ENCODE peak calls at places on chromosomes 7 and 10, in five cellular contexts. R is stimulated activated CD8-positive, alpha-beta memory T cell treated with anti-CD3 and anti-CD28 coated beads, Interleukin-4, amount 100 ng/mL, for 4 hours; P is activated naive CD4-positive, alpha-beta T cell treated with Interleukin-2 at 50 U/mL for 16 hours; Y is activated CD8-positive, alpha-beta memory T cell treated with anti-CD3 and anti-CD28 coated beads for 4 hours; M is H54. T is an unnamed sample.

GRCh38 chr10:97179731-97180366 is 5.9 kb downstream of the SLIT1 start:
- DNase-seq in R (no peak), P (no peak), Y (no peak), M (no peak), T (no peak)

GRCh38 chr7:45328397-45329080 is 170.9 kb downstream of the RAMP3 start:
- DNase-seq in R (no peak), M (no peak), P (no peak), Y (no peak), T (no peak)

GRCh38 chr7:20241491-20242261 is 24.5 kb upstream of the MACC1 start:
- DNase-seq in M (no peak), Y (no peak), P (no peak), R (no peak), T (no peak)

GRCh38 chr10:74929197-74929596 is 102.8 kb downstream of the KAT6B start:
- DNase-seq in R (no peak), Y (no peak), M (no peak), P (no peak), T (no peak)

GRCh38 chr7:29871787-29872398 is 65.6 kb downstream of the WIPF3 start:
- DNase-seq in M (no peak), P (no peak), R (no peak), Y (no peak), T (no peak)

GRCh38 chr10:6269953-6270867 is 67.5 kb downstream of the PFKFB3 start:
- DNase-seq in P (peak), M (no peak), R (peak), Y (peak), T (no peak)

GRCh38 chr10:3484306-3485187 is 300.5 kb downstream of the KLF6 start:
- DNase-seq in R (no peak), Y (no peak), P (no peak), M (no peak), T (no peak)

GRCh38 chr10:30587522-30588031 is 42.0 kb downstream of the LYZL2 start:
- DNase-seq in Y (no peak), R (no peak), P (no peak), M (no peak), T (peak)

GRCh38 chr10:51462076-51462779 is 237.2 kb downstream of the CSTF2T start:
- DNase-seq in P (no peak), M (no peak), Y (no peak), R (no peak), T (no peak)

GRCh38 chr10:35329520-35329919 is 6.8 kb upstream of the CCNY start:
- DNase-seq in P (no peak), R (no peak), M (no peak), Y (no peak), T (no peak)

GRCh38 chr7:113487925-113488731 is 369.8 kb upstream of the SMIM30 start:
- DNase-seq in P (no peak), Y (no peak), R (no peak), M (no peak), T (no peak)

GRCh38 chr10:124328514-124329220 is 90.1 kb downstream of the OAT start:
- DNase-seq in R (no peak), Y (no peak), P (no peak), M (no peak), T (no peak)

GRCh38 chr7:11379641-11380040 is 406.0 kb downstream of the PHF14 start:
- DNase-seq in M (no peak), Y (no peak), R (no peak), P (no peak), T (no peak)

GRCh38 chr7:132815696-132816334 is 239.5 kb upstream of the PLXNA4 start:
- DNase-seq in R (no peak), P (no peak), Y (no peak), M (no peak), T (no peak)

GRCh38 chr10:127163632-127164031 is 32.8 kb downstream of the INSYN2A start:
- DNase-seq in R (no peak), M (no peak), P (no peak), Y (no peak), T (no peak)

GRCh38 chr7:106844286-106844997 is 20.6 kb upstream of the PIK3CG start:
- DNase-seq in M (no peak), Y (no peak), P (no peak), R (no peak), T (no peak)

GRCh38 chr10:43229208-43230061 is 37.4 kb downstream of the RASGEF1A start:
- DNase-seq in Y (peak), R (peak), P (peak), M (no peak), T (no peak)

GRCh38 chr10:69736866-69737641 is 64.7 kb upstream of the COL13A1 start:
- DNase-seq in Y (no peak), R (no peak), P (no peak), M (no peak), T (no peak)

GRCh38 chr7:66739477-66739876 is 1.1 kb upstream of the RABGEF1 start:
- DNase-seq in Y (no peak), R (no peak), P (no peak), M (no peak), T (no peak)

GRCh38 chr7:69871213-69871885 is 273.1 kb downstream of the AUTS2 start:
- DNase-seq in P (no peak), M (peak), Y (no peak), R (no peak), T (no peak)

GRCh38 chr7:11760372-11760771 is 71.6 kb downstream of the THSD7A start:
- DNase-seq in Y (no peak), R (no peak), P (no peak), M (no peak), T (peak)

GRCh38 chr10:63286754-63287264 is 153.7 kb downstream of the NRBF2 start:
- DNase-seq in Y (no peak), R (no peak), P (no peak), M (no peak), T (no peak)

GRCh38 chr7:18574235-18574540 is 78.6 kb downstream of the HDAC9 start:
- DNase-seq in M (no peak), Y (no peak), P (no peak), R (no peak), T (no peak)

GRCh38 chr7:149180713-149181112 is 14.6 kb upstream of the ZNF282 start:
- DNase-seq in R (no peak), M (no peak), P (no peak), Y (no peak), T (no peak)

GRCh38 chr10:62681211-62681940 is 123.1 kb upstream of the ADO start:
- DNase-seq in P (peak), Y (peak), R (peak), M (no peak), T (peak)

GRCh38 chr7:2006921-2007381 is 225.8 kb downstream of the MAD1L1 start:
- DNase-seq in P (no peak), R (no peak), Y (no peak), M (no peak), T (no peak)

GRCh38 chr10:26486304-26486703 is 48.2 kb downstream of the APBB1IP start:
- DNase-seq in M (peak), R (no peak), Y (no peak), P (no peak), T (no peak)

GRCh38 chr10:85926136-85926535 is 440.5 kb downstream of the GRID1 start:
- DNase-seq in Y (no peak), P (no peak), R (no peak), M (no peak), T (no peak)

GRCh38 chr10:124366343-124366742 is 52.4 kb downstream of the OAT start:
- DNase-seq in P (no peak), M (no peak), Y (no peak), R (no peak), T (no peak)

GRCh38 chr10:23885853-23886252 is 323.1 kb upstream of the KIAA1217 start:
- DNase-seq in Y (no peak), R (no peak), P (no peak), M (no peak), T (no peak)

GRCh38 chr10:58394471-58394870 is 9.3 kb downstream of the TFAM start:
- DNase-seq in M (no peak), R (no peak), P (no peak), Y (no peak), T (no peak)

T was measured in SIG-M5.